ENCODE peak calls at places on chromosomes 12 and 14, in four cellular contexts. A is H1, F is WTC11, T is SK-N-SH. G is an unnamed sample.

GRCh38 chr12:53486730-53487487 is 12.3 kb downstream of the MAP3K12 start:
- DNase-seq in T (no peak), F (peak; percentile 4), A (no peak), G (no peak)

GRCh38 chr12:15050664-15051063 is 77.8 kb downstream of the PDE6H start:
- DNase-seq in T (no peak), F (no peak), A (no peak), G (no peak)

GRCh38 chr12:104740668-104741067 is 217.4 kb downstream of the SLC41A2 start:
- DNase-seq in F (no peak), A (no peak), T (no peak), G (no peak)

GRCh38 chr14:86723254-86723624 is 1193.3 kb downstream of the FLRT2 start:
- DNase-seq in A (no peak), T (no peak), F (no peak), G (no peak)

GRCh38 chr14:71324767-71325272 is 417.6 kb downstream of the PCNX1 start:
- DNase-seq in A (no peak), T (no peak), F (no peak), G (no peak)

GRCh38 chr12:126706300-126706699 is 1560.7 kb upstream of the TMEM132C start:
- DNase-seq in A (no peak), T (no peak), F (no peak), G (no peak)

GRCh38 chr12:69698769-69699540 is at the start of gene BEST3:
- DNase-seq in F (no peak), A (no peak), T (no peak), G (no peak)

GRCh38 chr14:63770187-63770807 is 42.4 kb upstream of the SGPP1 start:
- DNase-seq in F (no peak), A (no peak), T (peak; percentile 53), G (no peak)

GRCh38 chr14:70190156-70190555 is 1.4 kb upstream of the SLC8A3 start:
- DNase-seq in F (no peak), A (no peak), T (no peak), G (no peak)

GRCh38 chr14:70189678-70190077 is 927 bp upstream of the SLC8A3 start:
- DNase-seq in T (peak; percentile 52), F (peak; percentile 12), A (no peak), G (no peak)

GRCh38 chr14:70193396-70193795 is 4.6 kb upstream of the SLC8A3 start:
- DNase-seq in F (no peak), A (no peak), T (no peak), G (no peak)

GRCh38 chr14:70188608-70189540 is at the start of gene SLC8A3:
- DNase-seq in F (peak; percentile 59), T (peak; percentile 85), A (peak; percentile 73), G (no peak)

GRCh38 chr14:70192915-70193314 is 4.2 kb upstream of the SLC8A3 start:
- DNase-seq in A (no peak), T (peak; percentile 29), F (peak; percentile 13), G (no peak)
- TF ChIP-seq TEAD4 in A (no peak), T (no peak), F (no peak), G (no peak)

DNA sequence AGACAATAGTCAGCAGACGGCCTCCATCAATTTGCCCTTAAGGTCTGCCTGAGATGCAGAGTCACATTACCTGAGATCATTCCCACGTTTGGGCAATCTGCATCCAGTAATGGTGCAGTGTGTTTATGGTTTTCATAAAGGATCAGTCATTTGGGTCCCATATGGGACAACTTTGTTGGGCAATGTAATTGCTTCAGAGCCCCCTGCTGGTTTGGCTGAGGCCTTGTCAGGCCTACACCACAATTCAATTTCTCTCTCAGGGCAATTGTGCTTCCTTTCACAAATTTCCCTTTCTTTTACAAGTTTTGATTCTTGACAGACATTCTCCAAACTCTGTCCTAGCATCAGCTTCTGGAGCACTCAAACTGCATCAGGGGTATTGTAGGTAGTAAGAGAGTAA is 191.2 kb upstream of the SSTR1 start:
- DNase-seq in F (no peak), T (no peak), A (no peak), G (no peak)
- TF ChIP-seq TEAD4 in F (no peak), T (no peak), A (no peak), G (no peak)

GRCh38 chr14:56131004-56131864 is 13.0 kb downstream of the PELI2 start:
- DNase-seq in F (no peak), T (no peak), A (no peak), G (no peak)
- TF ChIP-seq TEAD4 in F (no peak), T (no peak), A (no peak), G (no peak)

DNA sequence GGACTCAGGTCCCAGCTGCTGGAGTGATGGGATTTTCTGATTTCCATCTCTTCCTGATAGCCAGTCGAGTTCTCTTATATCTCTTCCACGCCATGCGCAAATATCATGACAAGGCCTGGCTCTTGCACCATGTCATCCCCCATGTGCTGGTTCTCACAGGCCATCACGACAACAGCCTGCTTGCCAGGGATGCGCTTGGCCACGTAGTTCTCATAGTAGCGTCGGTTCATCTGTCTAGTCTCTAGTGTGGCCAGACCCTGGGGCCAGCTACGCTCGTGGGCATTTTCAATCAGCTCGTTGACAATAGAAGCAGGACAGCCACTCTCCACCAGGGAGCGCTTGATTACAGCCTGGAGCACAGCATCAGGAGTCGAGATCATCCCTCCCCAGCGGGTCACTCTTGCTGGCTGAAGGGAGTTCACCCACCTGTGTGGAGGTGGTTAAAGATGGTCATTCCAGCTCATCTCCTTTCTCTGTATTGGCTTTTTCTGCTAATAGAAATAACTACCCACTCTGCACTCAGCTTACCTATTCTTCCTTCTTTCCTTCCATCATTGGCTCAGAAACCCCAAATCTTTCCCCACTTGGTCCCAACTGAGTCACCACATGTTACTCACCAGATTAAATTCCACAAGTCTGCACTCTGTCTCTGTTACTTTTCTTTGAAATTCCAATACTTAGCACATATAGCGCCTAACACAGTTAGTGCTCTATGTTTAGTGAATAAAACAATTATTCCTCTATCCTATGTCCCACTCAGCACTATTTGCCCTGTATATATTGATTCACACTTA is 15.2 kb downstream of the RNF41 start:
- DNase-seq in F (peak; percentile 83), T (peak; percentile 67), A (peak; percentile 84), G (peak; percentile 69)
- TF ChIP-seq TEAD4 in F (no peak), T (no peak), A (no peak), G (no peak)